ENCODE peak calls at places on chromosomes 7 and 10, in five cellular contexts. O is left cardiac atrium, H is T-helper 22 cell, X is NCI-H460, J is midbrain. F is an unnamed sample.

GRCh38 chr7:6271091-6271658 is 1.2 kb downstream of the CYTH3 start:
- DNase-seq in O (peak; percentile 63), H (no peak), X (peak; percentile 55), J (peak; percentile 59), F (peak; percentile 84)

GRCh38 chr10:33355267-33355666 is 20.8 kb upstream of the NRP1 start:
- DNase-seq in O (no peak), H (no peak), X (no peak), J (peak; percentile 29), F (no peak)

GRCh38 chr7:91512958-91513357 is 248.7 kb downstream of the FZD1 start:
- DNase-seq in O (no peak), H (no peak), X (no peak), J (no peak), F (no peak)

GRCh38 chr10:91137822-91138221 is 82.6 kb upstream of the PCGF5 start:
- DNase-seq in O (no peak), H (no peak), X (no peak), J (no peak), F (no peak)

GRCh38 chr10:95440756-95441546 is 120.2 kb downstream of the SORBS1 start:
- DNase-seq in O (no peak), H (no peak), X (no peak), J (no peak), F (no peak)

GRCh38 chr7:151172273-151173141 is 5.0 kb upstream of the GBX1 start:
- DNase-seq in O (peak; percentile 80), H (peak; percentile 55), X (peak; percentile 72), J (peak; percentile 84), F (peak; percentile 89)

GRCh38 chr7:102836206-102836938 is 76.4 kb upstream of the LRRC17 start:
- DNase-seq in O (no peak), H (no peak), X (peak; percentile 22), J (no peak), F (peak; percentile 36)

GRCh38 chr7:28126047-28127041 is 54.3 kb downstream of the JAZF1 start:
- DNase-seq in O (no peak), H (no peak), X (no peak), J (no peak), F (no peak)

GRCh38 chr10:63534723-63535122 is 13.5 kb downstream of the REEP3 start:
- DNase-seq in O (no peak), H (no peak), X (no peak), J (no peak), F (no peak)

GRCh38 chr10:50577681-50578350 is 45.9 kb downstream of the SGMS1 start:
- DNase-seq in O (peak; percentile 50), H (no peak), X (no peak), J (peak; percentile 60), F (no peak)